ENCODE peak calls at places on chromosomes 1 and 21, in five cellular contexts. G is HepG2, Z is endothelial cell of umbilical vein, U is K562, A is A549. L is an unnamed sample.

GRCh38 chr21:33244781-33245105 is 15.0 kb downstream of the IFNAR2 start:
- DNase-seq in G (no peak), Z (no peak), U (no peak), A (no peak), L (peak; percentile 65)

GRCh38 chr1:56539403-56539802 is 40.0 kb downstream of the PLPP3 start:
- DNase-seq in G (peak; percentile 36), Z (no peak), U (no peak), A (no peak), L (no peak)

GRCh38 chr1:78619446-78619802 is 824 bp upstream of the IFI44L start:
- DNase-seq in G (no peak), Z (no peak), U (no peak), A (no peak), L (no peak)

GRCh38 chr1:223203694-223204093 is 60.6 kb upstream of the TLR5 start:
- DNase-seq in G (no peak), Z (no peak), U (peak; percentile 13), A (no peak), L (no peak)

GRCh38 chr1:221335161-221336101 is 406.5 kb downstream of the DUSP10 start:
- DNase-seq in G (peak; percentile 91), Z (no peak), U (no peak), A (peak; percentile 9), L (peak; percentile 29)

GRCh38 chr1:206608108-206608698 is 4.1 kb downstream of the EIF2D start:
- DNase-seq in G (peak; percentile 30), Z (peak; percentile 36), U (peak; percentile 68), A (peak; percentile 60), L (peak; percentile 62)

GRCh38 chr1:179779645-179780272 is 36.7 kb downstream of the FAM163A start:
- DNase-seq in G (no peak), Z (peak; percentile 61), U (no peak), A (no peak), L (no peak)

GRCh38 chr1:25954371-25954938 is 43.4 kb downstream of the PAFAH2 start:
- DNase-seq in G (no peak), Z (no peak), U (no peak), A (no peak), L (no peak)

GRCh38 chr1:208369050-208369449 is 124.9 kb upstream of the PLXNA2 start:
- DNase-seq in G (no peak), Z (no peak), U (no peak), A (no peak), L (peak; percentile 53)

GRCh38 chr21:40386301-40386911 is 460.6 kb downstream of the DSCAM start:
- DNase-seq in G (no peak), Z (no peak), U (peak; percentile 36), A (peak; percentile 14), L (peak; percentile 43)

GRCh38 chr1:67747667-67748066 is 62.7 kb downstream of the GADD45A start:
- DNase-seq in G (no peak), Z (no peak), U (no peak), A (no peak), L (no peak)

GRCh38 chr1:231796141-231796540 is 169.6 kb downstream of the DISC1 start:
- DNase-seq in G (no peak), Z (no peak), U (no peak), A (no peak), L (no peak)

GRCh38 chr21:16124397-16125130 is 394.8 kb downstream of the USP25 start:
- DNase-seq in G (no peak), Z (peak; percentile 91), U (no peak), A (peak; percentile 39), L (no peak)

GRCh38 chr1:64235133-64235532 is 31.7 kb downstream of the UBE2U start:
- DNase-seq in G (no peak), Z (no peak), U (no peak), A (no peak), L (no peak)

GRCh38 chr21:28069446-28069845 is 923.2 kb downstream of the LTN1 start:
- DNase-seq in G (no peak), Z (no peak), U (no peak), A (no peak), L (no peak)

GRCh38 chr1:31944205-31945089 is 6.3 kb upstream of the PTP4A2 start:
- DNase-seq in G (peak; percentile 46), Z (peak; percentile 86), U (peak; percentile 100), A (peak; percentile 97), L (peak; percentile 96)

GRCh38 chr1:153976819-153977249 is 640 bp downstream of the JTB start:
- DNase-seq in G (no peak), Z (no peak), U (peak; percentile 61), A (no peak), L (no peak)

GRCh38 chr1:161033751-161034150 is 5.0 kb downstream of the TSTD1 start:
- DNase-seq in G (no peak), Z (no peak), U (peak; percentile 57), A (no peak), L (no peak)

GRCh38 chr1:199157494-199157893 is 518.7 kb downstream of the PTPRC start:
- DNase-seq in G (no peak), Z (no peak), U (no peak), A (no peak), L (no peak)

GRCh38 chr1:205317311-205317917 is 4.1 kb downstream of the NUAK2 start:
- DNase-seq in G (peak; percentile 59), Z (peak; percentile 59), U (no peak), A (peak; percentile 82), L (no peak)

GRCh38 chr1:38581396-38581795 is 278.2 kb downstream of the RRAGC start:
- DNase-seq in G (no peak), Z (no peak), U (no peak), A (no peak), L (no peak)

GRCh38 chr1:156050376-156050775 is 3.2 kb downstream of the UBQLN4 start:
- DNase-seq in G (no peak), Z (no peak), U (no peak), A (no peak), L (no peak)

GRCh38 chr1:47224676-47225399 is 7.2 kb downstream of the TAL1 start:
- DNase-seq in G (no peak), Z (no peak), U (no peak), A (no peak), L (no peak)

GRCh38 chr1:203478231-203478630 is 2.6 kb downstream of the PRELP start:
- DNase-seq in G (no peak), Z (no peak), U (no peak), A (no peak), L (no peak)

GRCh38 chr1:235108876-235109275 is 19.8 kb downstream of the TOMM20 start:
- DNase-seq in G (no peak), Z (no peak), U (no peak), A (no peak), L (no peak)

GRCh38 chr21:15001773-15002647 is 62.8 kb downstream of the NRIP1 start:
- DNase-seq in G (no peak), Z (no peak), U (no peak), A (no peak), L (no peak)

GRCh38 chr1:222948079-222948478 is 133.2 kb downstream of the DISP1 start:
- DNase-seq in G (no peak), Z (no peak), U (no peak), A (no peak), L (no peak)

GRCh38 chr1:178541829-178542553 is 29.1 kb downstream of the TEX35 start:
- DNase-seq in G (peak; percentile 88), Z (peak; percentile 6), U (peak; percentile 21), A (peak; percentile 41), L (peak; percentile 61)

GRCh38 chr1:234313171-234313570 is 60.1 kb upstream of the COA6 start:
- DNase-seq in G (peak; percentile 12), Z (no peak), U (no peak), A (no peak), L (no peak)

GRCh38 chr1:51638350-51638749 is 21.5 kb downstream of the OSBPL9 start:
- DNase-seq in G (no peak), Z (no peak), U (no peak), A (no peak), L (no peak)

GRCh38 chr1:61053281-61053711 is 29.1 kb upstream of the NFIA start:
- DNase-seq in G (no peak), Z (no peak), U (no peak), A (no peak), L (no peak)

GRCh38 chr1:23081376-23081775 is 62.1 kb downstream of the KDM1A start:
- DNase-seq in G (no peak), Z (no peak), U (no peak), A (peak; percentile 22), L (peak; percentile 16)
- TF ChIP-seq MYC in G (no peak), Z (no peak), U (no peak), A (no peak), L (no peak)

GRCh38 chr1:112396668-112397025 is 633 bp downstream of the CTTNBP2NL start:
- DNase-seq in G (no peak), Z (peak; percentile 47), U (no peak), A (no peak), L (peak; percentile 13)

GRCh38 chr1:112394743-112395062 is 1.3 kb upstream of the CTTNBP2NL start:
- DNase-seq in G (no peak), Z (no peak), U (no peak), A (no peak), L (no peak)

GRCh38 chr1:112395261-112395831 is 668 bp upstream of the CTTNBP2NL start:
- DNase-seq in G (no peak), Z (peak; percentile 28), U (no peak), A (no peak), L (no peak)

GRCh38 chr1:112397051-112397471 is 1.0 kb downstream of the CTTNBP2NL start:
- DNase-seq in G (no peak), Z (peak; percentile 43), U (no peak), A (no peak), L (no peak)

DNA sequence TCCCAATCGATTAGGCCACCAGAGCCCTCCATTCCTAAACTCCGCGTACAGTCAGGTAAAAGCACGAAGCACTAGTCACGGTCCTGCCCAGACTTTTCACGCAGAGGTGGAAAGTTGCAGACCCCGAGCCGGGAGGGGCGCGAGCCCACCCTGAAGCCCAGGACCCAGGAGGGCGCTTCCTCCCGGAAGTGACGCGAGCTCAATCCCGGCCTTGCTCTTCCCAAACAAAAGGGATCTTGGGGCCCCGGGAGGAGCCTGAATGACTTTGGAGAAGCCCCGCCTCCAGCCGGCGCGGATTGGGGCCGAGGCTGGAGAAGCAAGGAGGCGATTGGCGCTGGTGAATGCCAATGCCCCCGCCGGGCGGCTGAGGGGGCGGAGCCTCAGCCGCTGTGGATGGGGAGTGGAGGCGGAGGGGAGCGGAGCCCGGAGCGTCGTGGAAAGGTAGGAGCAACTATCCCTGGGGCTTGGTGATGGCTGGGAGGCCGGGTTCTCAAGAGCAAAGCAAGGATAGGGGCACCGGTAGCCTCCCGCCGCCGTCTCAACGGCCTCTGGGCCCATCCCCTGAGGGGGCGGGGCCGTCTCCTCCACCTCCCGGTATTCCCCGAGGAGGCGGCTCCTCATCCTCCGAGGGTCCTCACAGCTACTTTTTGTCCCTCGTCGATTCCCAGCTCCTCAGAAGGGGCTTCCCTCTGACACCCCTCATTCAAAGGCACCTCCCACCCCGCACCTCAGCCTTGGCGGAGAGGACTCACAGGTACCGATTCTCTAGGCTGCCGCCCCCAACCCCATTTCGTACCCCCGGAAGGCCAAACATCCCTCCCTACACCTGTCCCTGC is at the start of gene CTTNBP2NL:
- DNase-seq in G (peak; percentile 93), Z (peak; percentile 95), U (peak; percentile 92), A (peak; percentile 92), L (peak; percentile 77)
- TF ChIP-seq POLR2A in G (peak; percentile 58), Z (peak; percentile 91), U (no peak), A (peak; percentile 50), L (no peak)

GRCh38 chr1:236581528-236581927 is 22.8 kb downstream of the HEATR1 start:
- DNase-seq in G (no peak), Z (no peak), U (no peak), A (no peak), L (no peak)
- H3K4me3 ChIP-seq in G (no peak overlapping the region), Z (no peak overlapping the region), U (no peak overlapping the region), A (no peak overlapping the region), L (no peak overlapping the region)

GRCh38 chr21:17585875-17586450 is 26.7 kb downstream of the BTG3 start:
- DNase-seq in G (peak; percentile 41), Z (peak; percentile 56), U (peak; percentile 58), A (peak; percentile 48), L (peak; percentile 43)
- TF ChIP-seq MYC in G (no peak), Z (no peak), U (no peak), A (no peak), L (no peak)

GRCh38 chr1:53238197-53239155 is at the start of gene MAGOH:
- DNase-seq in G (peak; percentile 94), Z (peak; percentile 97), U (peak; percentile 97), A (peak; percentile 93), L (peak; percentile 95)
- TF ChIP-seq POLR2A in G (peak; percentile 80), Z (peak; percentile 85), U (peak; percentile 93), A (peak; percentile 41), L (peak; percentile 63)